ENCODE peak calls at places on chromosomes 7 and 10, in six cellular contexts. One of them, this sample, is unnamed.

GRCh38 chr10:60905580-60905979 is 38.4 kb downstream of the RHOBTB1 start:
- DNase-seq in lower leg skin: no peak
- DNase-seq in sigmoid colon: peak; percentile 89
- DNase-seq in left ventricle myocardium inferior: peak; percentile 68
- DNase-seq in lower lobe of right lung: peak; percentile 54
- DNase-seq in AG09309: no peak
- DNase-seq in this sample: no peak

GRCh38 chr10:94103192-94103591 is 109.5 kb downstream of the PLCE1 start:
- DNase-seq in lower leg skin: no peak
- DNase-seq in sigmoid colon: no peak
- DNase-seq in left ventricle myocardium inferior: no peak
- DNase-seq in lower lobe of right lung: no peak
- DNase-seq in AG09309: no peak
- DNase-seq in this sample: no peak

GRCh38 chr7:1238363-1239331 is 6.0 kb downstream of the UNCX start:
- DNase-seq in lower leg skin: no peak
- DNase-seq in sigmoid colon: no peak
- DNase-seq in left ventricle myocardium inferior: no peak
- DNase-seq in lower lobe of right lung: no peak
- DNase-seq in AG09309: no peak
- DNase-seq in this sample: no peak

GRCh38 chr7:134649231-134649775 is 2.6 kb downstream of the BPGM start:
- DNase-seq in lower leg skin: no peak
- DNase-seq in sigmoid colon: no peak
- DNase-seq in left ventricle myocardium inferior: no peak
- DNase-seq in lower lobe of right lung: no peak
- DNase-seq in AG09309: no peak
- DNase-seq in this sample: no peak

GRCh38 chr7:86814980-86815379 is 171.3 kb downstream of the GRM3 start:
- DNase-seq in lower leg skin: no peak
- DNase-seq in sigmoid colon: no peak
- DNase-seq in left ventricle myocardium inferior: no peak
- DNase-seq in lower lobe of right lung: no peak
- DNase-seq in AG09309: no peak
- DNase-seq in this sample: no peak

GRCh38 chr7:155509025-155509724 is 37.2 kb downstream of the CNPY1 start:
- DNase-seq in lower leg skin: no peak
- DNase-seq in sigmoid colon: no peak
- DNase-seq in left ventricle myocardium inferior: no peak
- DNase-seq in lower lobe of right lung: no peak
- DNase-seq in AG09309: no peak
- DNase-seq in this sample: no peak

GRCh38 chr10:122786269-122786668 is 59.4 kb downstream of the CUZD1 start:
- DNase-seq in lower leg skin: no peak
- DNase-seq in sigmoid colon: no peak
- DNase-seq in left ventricle myocardium inferior: no peak
- DNase-seq in lower lobe of right lung: no peak
- DNase-seq in AG09309: no peak
- DNase-seq in this sample: no peak

GRCh38 chr7:47669178-47669878 is 87.4 kb upstream of the TNS3 start:
- DNase-seq in lower leg skin: peak; percentile 95
- DNase-seq in sigmoid colon: peak; percentile 85
- DNase-seq in left ventricle myocardium inferior: peak; percentile 63
- DNase-seq in lower lobe of right lung: peak; percentile 79
- DNase-seq in AG09309: peak; percentile 78
- DNase-seq in this sample: peak; percentile 77

GRCh38 chr7:105745681-105746330 is 130.6 kb downstream of the ATXN7L1 start:
- DNase-seq in lower leg skin: no peak
- DNase-seq in sigmoid colon: no peak
- DNase-seq in left ventricle myocardium inferior: no peak
- DNase-seq in lower lobe of right lung: no peak
- DNase-seq in AG09309: no peak
- DNase-seq in this sample: no peak

GRCh38 chr7:6423942-6424701 is 23.6 kb downstream of the DAGLB start:
- DNase-seq in lower leg skin: no peak
- DNase-seq in sigmoid colon: no peak
- DNase-seq in left ventricle myocardium inferior: no peak
- DNase-seq in lower lobe of right lung: peak; percentile 66
- DNase-seq in AG09309: no peak
- DNase-seq in this sample: no peak

GRCh38 chr7:99679032-99679399 is 780 bp downstream of the CYP3A5 start:
- DNase-seq in lower leg skin: no peak
- DNase-seq in sigmoid colon: no peak
- DNase-seq in left ventricle myocardium inferior: no peak
- DNase-seq in lower lobe of right lung: no peak
- DNase-seq in AG09309: no peak
- DNase-seq in this sample: no peak

GRCh38 chr7:125061776-125062397 is 132.3 kb upstream of the POT1 start:
- DNase-seq in lower leg skin: no peak
- DNase-seq in sigmoid colon: no peak
- DNase-seq in left ventricle myocardium inferior: no peak
- DNase-seq in lower lobe of right lung: no peak
- DNase-seq in AG09309: no peak
- DNase-seq in this sample: no peak

GRCh38 chr7:6057316-6058128 is 26.3 kb downstream of the ANKRD61 start:
- DNase-seq in lower leg skin: no peak
- DNase-seq in sigmoid colon: no peak
- DNase-seq in left ventricle myocardium inferior: no peak
- DNase-seq in lower lobe of right lung: no peak
- DNase-seq in AG09309: no peak
- DNase-seq in this sample: no peak

GRCh38 chr7:130560972-130561371 is 69.1 kb downstream of the MEST start:
- DNase-seq in lower leg skin: no peak
- DNase-seq in sigmoid colon: no peak
- DNase-seq in left ventricle myocardium inferior: no peak
- DNase-seq in lower lobe of right lung: no peak
- DNase-seq in AG09309: peak; percentile 4
- DNase-seq in this sample: no peak

GRCh38 chr7:143214789-143215679 is 6.8 kb upstream of the TAS2R40 start:
- DNase-seq in lower leg skin: no peak
- DNase-seq in sigmoid colon: peak; percentile 71
- DNase-seq in left ventricle myocardium inferior: no peak
- DNase-seq in lower lobe of right lung: no peak
- DNase-seq in AG09309: peak; percentile 74
- DNase-seq in this sample: peak; percentile 66

GRCh38 chr10:84076540-84077195 is 62.6 kb upstream of the GHITM start:
- DNase-seq in lower leg skin: no peak
- DNase-seq in sigmoid colon: no peak
- DNase-seq in left ventricle myocardium inferior: no peak
- DNase-seq in lower lobe of right lung: no peak
- DNase-seq in AG09309: no peak
- DNase-seq in this sample: no peak

GRCh38 chr7:11133436-11133959 is 159.8 kb downstream of the PHF14 start:
- DNase-seq in lower leg skin: no peak
- DNase-seq in sigmoid colon: no peak
- DNase-seq in left ventricle myocardium inferior: no peak
- DNase-seq in lower lobe of right lung: no peak
- DNase-seq in AG09309: no peak
- DNase-seq in this sample: no peak

GRCh38 chr10:113735913-113736312 is 15.6 kb upstream of the PLEKHS1 start:
- DNase-seq in lower leg skin: no peak
- DNase-seq in sigmoid colon: no peak
- DNase-seq in left ventricle myocardium inferior: no peak
- DNase-seq in lower lobe of right lung: no peak
- DNase-seq in AG09309: no peak
- DNase-seq in this sample: no peak

GRCh38 chr7:72493850-72494661 is 81.9 kb upstream of the CALN1 start:
- DNase-seq in lower leg skin: peak; percentile 83
- DNase-seq in sigmoid colon: no peak
- DNase-seq in left ventricle myocardium inferior: peak; percentile 49
- DNase-seq in lower lobe of right lung: peak; percentile 56
- DNase-seq in AG09309: peak; percentile 17
- DNase-seq in this sample: no peak

GRCh38 chr7:2008936-2009540 is 223.7 kb downstream of the MAD1L1 start:
- DNase-seq in lower leg skin: peak; percentile 83
- DNase-seq in sigmoid colon: peak; percentile 63
- DNase-seq in left ventricle myocardium inferior: peak; percentile 75
- DNase-seq in lower lobe of right lung: no peak
- DNase-seq in AG09309: no peak
- DNase-seq in this sample: no peak

GRCh38 chr7:107277331-107277730 is 108.5 kb downstream of the HBP1 start:
- DNase-seq in lower leg skin: no peak
- DNase-seq in sigmoid colon: no peak
- DNase-seq in left ventricle myocardium inferior: no peak
- DNase-seq in lower lobe of right lung: no peak
- DNase-seq in AG09309: no peak
- DNase-seq in this sample: no peak

GRCh38 chr7:149559711-149560110 is 62.1 kb upstream of the ZNF746 start:
- DNase-seq in lower leg skin: no peak
- DNase-seq in sigmoid colon: no peak
- DNase-seq in left ventricle myocardium inferior: no peak
- DNase-seq in lower lobe of right lung: no peak
- DNase-seq in AG09309: peak; percentile 68
- DNase-seq in this sample: peak; percentile 25

GRCh38 chr7:103651978-103652377 is 206.0 kb upstream of the SLC26A5 start:
- DNase-seq in lower leg skin: no peak
- DNase-seq in sigmoid colon: no peak
- DNase-seq in left ventricle myocardium inferior: no peak
- DNase-seq in lower lobe of right lung: no peak
- DNase-seq in AG09309: no peak
- DNase-seq in this sample: no peak

GRCh38 chr7:96998765-96999164 is 6.6 kb upstream of the DLX6 start:
- DNase-seq in lower leg skin: no peak
- DNase-seq in sigmoid colon: no peak
- DNase-seq in left ventricle myocardium inferior: no peak
- DNase-seq in lower lobe of right lung: no peak
- DNase-seq in AG09309: no peak
- DNase-seq in this sample: no peak

GRCh38 chr10:2839081-2839725 is 228.1 kb upstream of the PFKP start:
- DNase-seq in lower leg skin: no peak
- DNase-seq in sigmoid colon: no peak
- DNase-seq in left ventricle myocardium inferior: peak; percentile 18
- DNase-seq in lower lobe of right lung: peak; percentile 55
- DNase-seq in AG09309: no peak
- DNase-seq in this sample: no peak
- TF ChIP-seq CTCF in lower leg skin: no peak
- TF ChIP-seq CTCF in sigmoid colon: peak; percentile 43
- TF ChIP-seq CTCF in left ventricle myocardium inferior: peak; percentile 60
- TF ChIP-seq CTCF in lower lobe of right lung: peak; percentile 63
- TF ChIP-seq CTCF in AG09309: peak; percentile 44
- TF ChIP-seq CTCF in this sample: peak; percentile 15

DNA sequence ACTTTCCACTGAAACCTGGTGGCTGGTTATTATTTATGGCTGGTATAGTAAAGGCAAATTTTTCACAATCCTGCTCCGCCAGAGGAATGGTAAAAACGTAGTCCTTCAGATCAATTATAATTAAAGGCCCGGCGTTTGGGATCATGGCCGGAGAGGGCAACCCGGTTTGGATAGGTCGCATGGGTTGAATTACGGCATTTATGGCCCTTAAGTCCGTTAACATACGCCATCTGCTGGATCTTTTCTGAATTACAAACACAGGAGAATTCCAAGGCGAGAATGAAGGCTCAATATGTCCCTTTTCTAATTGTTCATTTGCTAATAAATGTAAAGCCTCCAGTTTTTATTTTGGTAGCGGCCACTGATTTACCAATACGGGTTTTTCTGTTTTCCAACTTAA is 11.3 kb upstream of the TAS2R3 start:
- DNase-seq in lower leg skin: no peak
- DNase-seq in sigmoid colon: no peak
- DNase-seq in left ventricle myocardium inferior: no peak
- DNase-seq in lower lobe of right lung: no peak
- DNase-seq in AG09309: no peak
- DNase-seq in this sample: no peak
- TF ChIP-seq CTCF in lower leg skin: no peak
- TF ChIP-seq CTCF in sigmoid colon: peak; percentile 21
- TF ChIP-seq CTCF in left ventricle myocardium inferior: peak; percentile 31
- TF ChIP-seq CTCF in lower lobe of right lung: peak; percentile 12
- TF ChIP-seq CTCF in AG09309: peak; percentile 16
- TF ChIP-seq CTCF in this sample: peak; percentile 11

DNA sequence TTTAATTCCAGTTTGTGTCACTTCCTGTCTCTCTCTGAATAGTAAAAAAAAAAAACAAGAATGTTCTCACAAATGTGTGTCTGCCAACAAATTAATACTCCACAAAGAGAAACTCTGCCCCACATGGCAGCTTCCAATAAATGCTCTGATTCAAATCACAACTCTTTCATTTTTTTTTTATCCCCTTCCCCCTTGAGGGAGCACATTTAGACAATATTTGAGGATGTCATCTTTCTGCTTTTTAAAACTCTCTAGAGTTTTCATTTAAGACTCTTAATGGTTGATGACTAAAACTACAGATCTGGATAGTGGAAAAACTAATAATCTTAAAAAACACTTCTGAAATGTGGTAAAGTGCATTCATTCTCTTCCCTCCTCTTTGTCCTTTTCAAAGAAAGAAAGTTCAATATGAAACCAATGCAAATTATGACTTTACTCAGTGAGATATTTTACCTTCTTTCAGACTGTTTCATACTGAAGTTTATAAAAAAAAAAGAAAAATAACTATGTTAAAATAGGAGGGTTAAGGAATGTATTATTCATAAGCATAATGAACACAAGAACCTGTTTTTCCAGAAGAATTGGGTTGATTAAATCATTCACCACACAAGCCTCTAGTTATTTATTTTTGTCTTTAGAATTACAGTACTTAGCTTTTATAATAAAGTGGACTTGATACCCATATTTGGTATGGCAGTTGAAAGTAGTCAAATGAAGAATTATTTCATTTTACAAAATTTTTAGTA is 42.4 kb downstream of the ARID5B start:
- DNase-seq in lower leg skin: no peak
- DNase-seq in sigmoid colon: no peak
- DNase-seq in left ventricle myocardium inferior: no peak
- DNase-seq in lower lobe of right lung: no peak
- DNase-seq in AG09309: peak; percentile 27
- DNase-seq in this sample: no peak
- TF ChIP-seq CTCF in lower leg skin: no peak
- TF ChIP-seq CTCF in sigmoid colon: no peak
- TF ChIP-seq CTCF in left ventricle myocardium inferior: peak; percentile 35
- TF ChIP-seq CTCF in lower lobe of right lung: peak; percentile 30
- TF ChIP-seq CTCF in AG09309: no peak
- TF ChIP-seq CTCF in this sample: no peak

GRCh38 chr7:127487381-127487780 is 94.9 kb upstream of the ZNF800 start:
- DNase-seq in lower leg skin: no peak
- DNase-seq in sigmoid colon: no peak
- DNase-seq in left ventricle myocardium inferior: no peak
- DNase-seq in lower lobe of right lung: no peak
- DNase-seq in AG09309: no peak
- DNase-seq in this sample: no peak

GRCh38 chr7:127485482-127485881 is 93.0 kb upstream of the ZNF800 start:
- DNase-seq in lower leg skin: no peak
- DNase-seq in sigmoid colon: no peak
- DNase-seq in left ventricle myocardium inferior: no peak
- DNase-seq in lower lobe of right lung: no peak
- DNase-seq in AG09309: no peak
- DNase-seq in this sample: no peak

GRCh38 chr7:127484954-127485353 is 92.4 kb upstream of the ZNF800 start:
- DNase-seq in lower leg skin: no peak
- DNase-seq in sigmoid colon: no peak
- DNase-seq in left ventricle myocardium inferior: no peak
- DNase-seq in lower lobe of right lung: no peak
- DNase-seq in AG09309: no peak
- DNase-seq in this sample: no peak

GRCh38 chr7:127486654-127487053 is 94.1 kb upstream of the ZNF800 start:
- DNase-seq in lower leg skin: no peak
- DNase-seq in sigmoid colon: no peak
- DNase-seq in left ventricle myocardium inferior: no peak
- DNase-seq in lower lobe of right lung: no peak
- DNase-seq in AG09309: no peak
- DNase-seq in this sample: no peak
- TF ChIP-seq CTCF in lower leg skin: no peak
- TF ChIP-seq CTCF in sigmoid colon: no peak
- TF ChIP-seq CTCF in left ventricle myocardium inferior: no peak
- TF ChIP-seq CTCF in lower lobe of right lung: no peak
- TF ChIP-seq CTCF in AG09309: peak; percentile 5
- TF ChIP-seq CTCF in this sample: no peak